ENCODE peak calls at places on chromosomes 12 and 14, in nine cellular contexts. J is tibial artery; R is fibroblast of pulmonary artery; V is HEK293T; K is Panc1; B is progenitor cell of endocrine pancreas; N is stimulated activated CD4-positive, alpha-beta T cell treated with anti-CD3 and anti-CD28 coated beads, Interleukin-4, amount 100 ng/mL, for 48 hours; D is hepatocyte; F is psoas muscle. S is an unnamed sample.

GRCh38 chr12:104603545-104603973 is 146.8 kb downstream of the CHST11 start:
- DNase-seq in J (no peak), R (no peak), V (no peak), K (no peak), B (no peak), N (no peak), D (no peak), F (no peak), S (no peak)

GRCh38 chr14:68111733-68112270 is 292.2 kb downstream of the RAD51B start:
- DNase-seq in J (no peak), R (no peak), V (no peak), K (no peak), B (no peak), N (no peak), D (no peak), F (no peak), S (no peak)

GRCh38 chr12:124508323-124509096 is 58.9 kb downstream of the NCOR2 start:
- DNase-seq in J (no peak), R (no peak), V (no peak), K (no peak), B (no peak), N (no peak), D (no peak), F (peak), S (no peak)

GRCh38 chr12:95473440-95473946 is 459 bp upstream of the METAP2 start:
- DNase-seq in J (peak), R (peak), V (peak), K (peak), B (no peak), N (no peak), D (peak), F (peak), S (no peak)

GRCh38 chr12:88310666-88311065 is 168.6 kb downstream of the TMTC3 start:
- DNase-seq in J (no peak), R (no peak), V (no peak), K (no peak), B (no peak), N (no peak), D (no peak), F (no peak), S (no peak)

GRCh38 chr12:131388164-131388795 is 322.6 kb upstream of the SFSWAP start:
- DNase-seq in J (no peak), R (no peak), V (no peak), K (no peak), B (no peak), N (no peak), D (no peak), F (no peak), S (no peak)

GRCh38 chr12:46556820-46557524 is 184.4 kb upstream of the SLC38A2 start:
- DNase-seq in J (no peak), R (peak), V (no peak), K (peak), B (no peak), N (no peak), D (no peak), F (no peak), S (no peak)

GRCh38 chr14:70803321-70804110 is 5.8 kb downstream of the MAP3K9 start:
- DNase-seq in J (no peak), R (no peak), V (no peak), K (no peak), B (no peak), N (no peak), D (no peak), F (no peak), S (no peak)

GRCh38 chr14:36724162-36724561 is 62.5 kb downstream of the PAX9 start:
- DNase-seq in J (no peak), R (no peak), V (no peak), K (no peak), B (no peak), N (no peak), D (no peak), F (no peak), S (no peak)

GRCh38 chr14:79352026-79352425 is 859.3 kb downstream of the DIO2 start:
- DNase-seq in J (no peak), R (peak), V (no peak), K (no peak), B (no peak), N (no peak), D (no peak), F (no peak), S (no peak)

GRCh38 chr14:75298187-75298985 is 19.8 kb downstream of the FOS start:
- DNase-seq in J (peak), R (peak), V (no peak), K (no peak), B (no peak), N (no peak), D (no peak), F (peak), S (peak)

GRCh38 chr12:78293039-78293686 is 462.5 kb downstream of the NAV3 start:
- DNase-seq in J (no peak), R (peak), V (no peak), K (no peak), B (no peak), N (no peak), D (peak), F (no peak), S (no peak)

GRCh38 chr12:65968889-65969509 is 144.7 kb downstream of the HMGA2 start:
- DNase-seq in J (no peak), R (no peak), V (no peak), K (no peak), B (no peak), N (no peak), D (no peak), F (no peak), S (no peak)

GRCh38 chr12:3083949-3084348 is 6.8 kb downstream of the TSPAN9 start:
- DNase-seq in J (no peak), R (peak), V (no peak), K (no peak), B (no peak), N (no peak), D (no peak), F (no peak), S (no peak)

GRCh38 chr12:119835068-119835467 is 42.1 kb downstream of the CIT start:
- DNase-seq in J (no peak), R (peak), V (no peak), K (no peak), B (no peak), N (no peak), D (peak), F (no peak), S (no peak)

GRCh38 chr14:24435998-24436354 is 6.2 kb downstream of the KHNYN start:
- DNase-seq in J (no peak), R (no peak), V (no peak), K (no peak), B (no peak), N (no peak), D (no peak), F (no peak), S (no peak)

GRCh38 chr14:24390696-24391468 is 7.9 kb upstream of the NYNRIN start:
- DNase-seq in J (no peak), R (no peak), V (no peak), K (no peak), B (no peak), N (no peak), D (no peak), F (no peak), S (no peak)

S was measured in upper lobe of right lung.